ENCODE peak calls at places on chromosomes 11 and 22, in seven cellular contexts. O is right atrium auricular region, X is frontal cortex, G is SW 1271, D is upper lobe of right lung, L is posterior cingulate gyrus, P is kidney. Z is an unnamed sample.

GRCh38 chr11:81707881-81708280 is 1025.8 kb downstream of the FAM181B start:
- DNase-seq in G (no peak), X (no peak), O (no peak), L (no peak), P (no peak), D (no peak), Z (no peak)

GRCh38 chr11:78110830-78111229 is 28.6 kb downstream of the ALG8 start:
- DNase-seq in X (no peak), L (no peak), D (no peak), P (no peak), O (no peak), G (no peak), Z (no peak)

GRCh38 chr11:119907122-119907933 is 178.3 kb upstream of the NECTIN1 start:
- DNase-seq in X (no peak), G (no peak), L (no peak), D (peak), P (no peak), O (no peak), Z (no peak)

GRCh38 chr22:33002035-33002434 is 56.1 kb downstream of the SYN3 start:
- DNase-seq in L (no peak), X (no peak), P (no peak), G (no peak), D (no peak), O (no peak), Z (no peak)

GRCh38 chr11:120142072-120142423 is 4.1 kb upstream of the TRIM29 start:
- DNase-seq in X (no peak), D (no peak), G (no peak), O (peak), L (no peak), P (no peak), Z (no peak)

GRCh38 chr11:1628506-1629325 is 859 bp upstream of the KRTAP5-5 start:
- DNase-seq in D (peak), O (no peak), L (peak), P (peak), G (no peak), X (peak), Z (no peak)

GRCh38 chr22:50507421-50507990 is at the start of gene LMF2:
- DNase-seq in P (peak), X (no peak), G (peak), D (peak), L (peak), O (peak), Z (peak)

GRCh38 chr11:118304227-118304808 is at the start of gene CD3E:
- DNase-seq in D (no peak), P (no peak), O (no peak), L (no peak), X (no peak), G (no peak), Z (no peak)

GRCh38 chr11:95149659-95150294 is 60.1 kb downstream of the ENDOD1 start:
- DNase-seq in X (peak), D (no peak), L (peak), P (peak), G (peak), O (no peak), Z (no peak)

GRCh38 chr11:29282088-29282487 is 734.7 kb downstream of the KCNA4 start:
- DNase-seq in O (no peak), L (no peak), X (no peak), G (peak), D (no peak), P (no peak), Z (no peak)

GRCh38 chr11:22432331-22433065 is 94.3 kb downstream of the SLC17A6 start:
- DNase-seq in L (peak), X (no peak), D (no peak), P (peak), O (peak), G (no peak), Z (peak)

GRCh38 chr11:102653744-102654291 is 28.7 kb upstream of the MMP20 start:
- DNase-seq in D (no peak), L (no peak), X (no peak), G (no peak), P (no peak), O (no peak), Z (no peak)

GRCh38 chr11:102330226-102330625 is 12.9 kb downstream of the BIRC3 start:
- DNase-seq in G (no peak), O (no peak), D (no peak), P (no peak), L (no peak), X (no peak), Z (no peak)

GRCh38 chr22:31830721-31831070 is 76.9 kb downstream of the DEPDC5 start:
- DNase-seq in G (no peak), L (no peak), P (no peak), X (no peak), D (no peak), O (no peak), Z (no peak)

GRCh38 chr11:61973603-61974162 is 6.2 kb upstream of the FTH1 start:
- DNase-seq in O (no peak), L (no peak), G (no peak), X (no peak), P (no peak), D (peak), Z (no peak)

GRCh38 chr11:93569496-93569895 is 26.3 kb upstream of the SMCO4 start:
- DNase-seq in X (no peak), P (no peak), G (no peak), O (no peak), L (no peak), D (no peak), Z (no peak)

GRCh38 chr11:14451825-14452224 is 47.8 kb downstream of the COPB1 start:
- DNase-seq in O (no peak), G (no peak), L (no peak), X (no peak), D (no peak), P (no peak), Z (no peak)

GRCh38 chr11:62166371-62166770 is 23.6 kb upstream of the SCGB1D1 start:
- DNase-seq in O (no peak), P (no peak), G (no peak), D (no peak), X (no peak), L (no peak), Z (no peak)

GRCh38 chr11:132284048-132284447 is 913.6 kb downstream of the NTM start:
- DNase-seq in X (no peak), L (no peak), P (no peak), O (no peak), G (no peak), D (no peak), Z (no peak)

GRCh38 chr11:64264371-64264852 is 13.1 kb downstream of the PLCB3 start:
- DNase-seq in X (no peak), D (no peak), L (no peak), G (no peak), P (no peak), O (no peak), Z (no peak)

GRCh38 chr11:12157241-12157661 is 46.9 kb downstream of the MICAL2 start:
- DNase-seq in D (no peak), X (no peak), G (no peak), P (no peak), L (no peak), O (no peak), Z (no peak)

GRCh38 chr22:41367680-41368542 is 13.8 kb upstream of the TEF start:
- DNase-seq in P (peak), D (peak), G (no peak), O (peak), X (peak), L (peak), Z (no peak)

GRCh38 chr22:31089101-31090100 is 8.3 kb downstream of the SMTN start:
- DNase-seq in D (no peak), O (no peak), G (peak), X (peak), P (no peak), L (peak), Z (peak)